ENCODE peak calls at places on chromosome 10, in eight cellular contexts. F, C, R, H, G, W, Q and L are unnamed samples. For H3K4me1, the result is how much of the 10 kb centered on the place peaks cover.

GRCh38 chr10:69248117-69248730 is 28.1 kb downstream of the HKDC1 start:
- DNase-seq in F (no peak), C (no peak), R (no peak), H (no peak), G (no peak), W (no peak), Q (no peak), L (no peak)

GRCh38 chr10:13003004-13003403 is 1.5 kb upstream of the CCDC3 start:
- DNase-seq in F (no peak), C (no peak), R (no peak), H (no peak), G (peak), W (no peak), Q (no peak), L (no peak)

GRCh38 chr10:104641150-104642000 is at the start of gene SORCS3:
- DNase-seq in F (no peak), C (peak), R (no peak), H (no peak), G (no peak), W (no peak), Q (no peak), L (no peak)

GRCh38 chr10:43160067-43160918 is 22.0 kb downstream of the CSGALNACT2 start:
- DNase-seq in F (no peak), C (no peak), R (no peak), H (no peak), G (peak), W (no peak), Q (no peak), L (no peak)

GRCh38 chr10:127148933-127149220 is 47.5 kb downstream of the INSYN2A start:
- DNase-seq in F (no peak), C (peak), R (no peak), H (no peak), G (peak), W (no peak), Q (no peak), L (no peak)

GRCh38 chr10:79063071-79063491 is 5.7 kb upstream of the ZMIZ1 start:
- DNase-seq in F (no peak), C (no peak), R (peak), H (no peak), G (no peak), W (no peak), Q (no peak), L (peak)

GRCh38 chr10:28892818-28893547 is 215.7 kb downstream of the BAMBI start:
- DNase-seq in F (no peak), C (no peak), R (no peak), H (no peak), G (peak), W (no peak), Q (no peak), L (no peak)

GRCh38 chr10:92291921-92292860 is 1.2 kb downstream of the MARCHF5 start:
- DNase-seq in F (no peak), C (peak), R (peak), H (peak), G (peak), W (peak), Q (no peak), L (peak)

GRCh38 chr10:25758041-25758457 is 176.0 kb upstream of the MYO3A start:
- DNase-seq in F (no peak), C (peak), R (no peak), H (no peak), G (no peak), W (peak), Q (no peak), L (no peak)

GRCh38 chr10:33465747-33466146 is 131.3 kb upstream of the NRP1 start:
- DNase-seq in F (no peak), C (no peak), R (no peak), H (no peak), G (peak), W (no peak), Q (no peak), L (no peak)

GRCh38 chr10:28113202-28113601 is 114.3 kb upstream of the ODAD2 start:
- DNase-seq in F (no peak), C (no peak), R (no peak), H (no peak), G (no peak), W (no peak), Q (no peak), L (no peak)

GRCh38 chr10:69864321-69864720 is 62.6 kb downstream of the COL13A1 start:
- DNase-seq in F (no peak), C (peak), R (no peak), H (no peak), G (peak), W (no peak), Q (no peak), L (no peak)

GRCh38 chr10:11144626-11145497 is 127.2 kb downstream of the CELF2 start:
- DNase-seq in F (no peak), C (no peak), R (no peak), H (no peak), G (no peak), W (no peak), Q (no peak), L (no peak)

GRCh38 chr10:100129424-100129823 is 47.8 kb upstream of the CPN1 start:
- DNase-seq in F (no peak), C (no peak), R (no peak), H (peak), G (no peak), W (peak), Q (no peak), L (no peak)

GRCh38 chr10:106746888-106747287 is 417.6 kb downstream of the SORCS1 start:
- DNase-seq in F (no peak), C (no peak), R (no peak), H (no peak), G (no peak), W (no peak), Q (no peak), L (no peak)

GRCh38 chr10:12741255-12741915 is 260.1 kb downstream of the CCDC3 start:
- DNase-seq in F (no peak), C (no peak), R (no peak), H (peak), G (no peak), W (no peak), Q (no peak), L (peak)

DNA sequence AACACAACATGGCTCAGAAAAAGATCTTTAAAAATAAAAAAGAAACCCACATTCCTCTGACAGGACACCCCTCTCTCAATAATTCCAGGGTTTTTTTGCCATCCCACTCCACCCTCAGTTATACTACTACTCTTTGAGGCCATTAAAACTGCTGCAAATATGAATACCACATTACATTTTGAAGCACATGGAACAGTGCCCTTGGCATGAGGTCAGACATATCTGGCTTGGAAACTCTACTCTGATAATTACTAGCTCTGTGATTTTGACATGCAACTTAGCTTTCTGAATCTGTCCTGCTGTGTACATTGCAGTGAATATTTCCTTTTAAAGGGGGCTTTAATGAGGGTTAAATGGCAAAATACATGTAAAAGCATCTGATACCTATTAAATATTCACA is 55.3 kb downstream of the SLC16A12 start:
- DNase-seq in F (no peak), C (no peak), R (no peak), H (no peak), G (peak), W (no peak), Q (no peak), L (no peak)
- H3K4me1 ChIP-seq in F (half or more), C (half or more), R (half or more), H (half or more), G (under half), W (under half), Q (under half), L (half or more)

DNA sequence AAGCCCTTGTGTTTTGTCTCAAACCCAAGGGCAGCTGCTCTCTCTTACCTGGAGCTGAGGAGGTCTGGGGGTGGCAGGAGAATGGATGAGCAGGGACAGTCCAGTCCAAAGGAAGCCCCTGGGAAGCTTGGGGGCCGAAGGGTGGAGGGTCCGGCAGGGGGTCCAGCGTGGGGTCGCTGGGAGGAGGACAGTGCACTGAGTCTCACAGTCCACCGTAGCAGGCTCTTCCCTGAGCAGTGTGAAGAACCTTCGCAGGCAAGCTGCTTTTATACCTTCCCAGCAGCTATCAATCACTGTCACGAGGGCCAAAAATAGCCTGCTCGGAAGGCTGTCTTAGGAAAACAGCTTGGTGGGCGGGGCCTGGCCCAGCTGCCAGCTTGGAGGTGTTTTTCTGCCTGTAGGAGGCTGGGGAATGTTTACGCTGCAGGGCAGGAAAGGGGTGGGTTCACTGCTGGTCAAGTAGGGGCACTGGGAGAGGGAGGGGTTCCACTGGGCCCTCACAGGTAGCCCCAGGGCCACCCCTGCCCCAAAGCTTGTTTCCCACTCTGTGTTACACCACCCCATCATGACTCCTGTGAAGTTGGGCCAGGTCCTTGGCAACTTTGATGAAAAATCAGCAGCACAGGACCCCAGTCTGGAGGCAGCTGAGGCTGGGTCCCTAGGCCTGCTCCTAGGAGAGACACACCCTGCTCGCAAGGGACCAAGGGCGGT is at the start of gene DEPP1:
- DNase-seq in F (peak), C (peak), R (peak), H (peak), G (peak), W (peak), Q (no peak), L (peak)
- TF ChIP-seq CTCF in F (peak), C (no peak), R (peak), H (peak), G (no peak), W (no peak), Q (no peak), L (peak)

DNA sequence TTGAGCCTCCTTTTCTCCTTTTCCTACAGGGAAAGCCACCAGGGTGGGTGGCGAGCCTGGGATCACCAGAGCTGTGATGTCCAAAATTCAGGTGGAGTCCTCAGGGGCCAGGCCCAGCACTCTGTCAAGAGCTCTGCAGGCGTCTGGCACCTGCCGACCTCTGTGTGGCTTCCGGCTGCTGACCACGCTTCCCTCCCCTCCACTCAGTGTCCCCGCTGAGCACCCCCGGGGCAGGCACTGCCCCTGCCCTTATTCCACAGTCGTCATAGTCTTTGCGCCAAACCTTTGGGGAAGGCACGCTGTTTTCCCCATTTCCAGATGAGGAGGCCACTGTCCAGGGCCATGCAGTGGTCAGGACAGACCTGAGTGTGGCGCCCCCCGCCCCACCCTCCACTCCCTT is 7.5 kb downstream of the MTG1 start:
- DNase-seq in F (no peak), C (no peak), R (peak), H (no peak), G (no peak), W (no peak), Q (no peak), L (no peak)
- H3K27ac ChIP-seq in F (no peak), C (no peak), R (no peak), H (no peak), G (no peak), W (no peak), Q (no peak), L (no peak)

GRCh38 chr10:133465950-133466474 is 12.3 kb downstream of the SCART1 start:
- DNase-seq in F (no peak), C (no peak), R (no peak), H (no peak), G (no peak), W (no peak), Q (peak), L (no peak)

GRCh38 chr10:133464582-133465031 is 10.9 kb downstream of the SCART1 start:
- DNase-seq in F (no peak), C (no peak), R (no peak), H (no peak), G (no peak), W (no peak), Q (peak), L (peak)

GRCh38 chr10:133465191-133465949 is 11.6 kb downstream of the SCART1 start:
- DNase-seq in F (no peak), C (no peak), R (no peak), H (no peak), G (no peak), W (no peak), Q (peak), L (peak)

GRCh38 chr10:133467286-133467911 is 13.7 kb downstream of the SCART1 start:
- DNase-seq in F (no peak), C (no peak), R (no peak), H (no peak), G (no peak), W (peak), Q (peak), L (peak)

DNA sequence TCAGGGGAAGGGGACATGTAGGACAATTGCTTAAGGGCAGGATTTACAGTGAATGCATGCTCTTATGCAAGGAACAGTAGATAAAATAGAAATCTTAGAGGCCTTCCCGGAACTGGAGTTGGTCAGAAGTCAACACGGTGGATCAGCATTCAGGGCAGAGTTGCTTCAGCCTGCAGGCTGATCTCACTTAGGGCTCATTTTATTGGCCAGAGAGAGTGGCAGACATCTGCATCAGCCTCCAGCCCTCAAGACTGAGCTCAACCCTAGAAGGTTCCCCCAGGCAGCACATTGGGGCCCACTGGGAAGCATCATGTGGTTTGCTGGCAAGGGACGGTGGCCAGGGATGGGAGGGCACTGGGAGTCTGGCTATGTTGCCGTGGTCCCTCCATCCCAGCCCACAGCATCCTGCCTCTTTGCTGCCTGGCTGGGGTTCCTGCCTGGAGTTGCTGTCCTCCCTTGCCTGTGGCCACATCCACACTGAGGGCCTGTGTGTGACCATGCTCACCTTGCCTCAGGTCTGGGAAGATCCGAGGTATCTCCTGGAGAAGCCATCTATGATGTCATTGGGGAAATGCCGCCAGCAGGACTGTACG is 13.0 kb downstream of the SCART1 start:
- DNase-seq in F (no peak), C (no peak), R (no peak), H (no peak), G (no peak), W (peak), Q (peak), L (peak)
- H3K4me1 ChIP-seq in F (under half), C (under half), R (under half), H (under half), G (under half), W (under half), Q (under half), L (under half)

GRCh38 chr10:44457259-44457658 is 72.4 kb upstream of the CXCL12 start:
- DNase-seq in F (no peak), C (no peak), R (no peak), H (no peak), G (no peak), W (no peak), Q (no peak), L (no peak)
- TF ChIP-seq CTCF in F (no peak), C (no peak), R (no peak), H (no peak), G (no peak), W (peak), Q (no peak), L (no peak)

GRCh38 chr10:110003524-110003885 is 4.3 kb upstream of the ADD3 start:
- DNase-seq in F (no peak), C (no peak), R (no peak), H (no peak), G (no peak), W (no peak), Q (no peak), L (no peak)

GRCh38 chr10:110007701-110008517 is at the start of gene ADD3:
- DNase-seq in F (peak), C (peak), R (peak), H (peak), G (peak), W (peak), Q (no peak), L (peak)

GRCh38 chr10:110007171-110007700 is 548 bp upstream of the ADD3 start:
- DNase-seq in F (no peak), C (peak), R (no peak), H (no peak), G (no peak), W (peak), Q (peak), L (peak)

GRCh38 chr10:110006358-110007170 is 1.2 kb upstream of the ADD3 start:
- DNase-seq in F (peak), C (peak), R (peak), H (peak), G (peak), W (no peak), Q (peak), L (peak)

DNA sequence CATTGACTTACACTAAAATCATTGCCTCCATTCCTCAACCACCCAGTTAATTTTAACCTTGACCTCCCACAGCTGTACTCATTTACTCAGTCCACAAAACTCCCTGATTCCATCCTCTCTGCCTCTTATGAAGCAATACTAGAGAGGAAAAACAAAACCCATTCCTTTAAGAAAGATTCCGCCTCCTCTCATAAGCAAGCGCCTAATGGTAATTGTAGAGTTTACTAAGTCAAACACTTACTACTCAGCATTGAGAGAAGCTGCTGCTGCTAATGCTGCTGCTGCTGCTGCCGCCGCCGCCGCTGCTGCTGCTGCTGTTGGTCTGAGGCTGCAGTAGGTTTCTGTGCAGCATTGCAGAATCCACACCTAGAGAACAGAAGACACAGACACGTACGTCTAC is 2.1 kb upstream of the ADD3 start:
- DNase-seq in F (no peak), C (peak), R (no peak), H (peak), G (peak), W (no peak), Q (no peak), L (peak)
- H3K27ac ChIP-seq in F (peak), C (no peak), R (peak), H (peak), G (peak), W (peak), Q (peak), L (peak)

GRCh38 chr10:77636967-77637473 is 588 bp downstream of the KCNMA1 start:
- DNase-seq in F (no peak), C (no peak), R (peak), H (no peak), G (no peak), W (no peak), Q (no peak), L (no peak)

GRCh38 chr10:77635402-77636227 is 2.0 kb downstream of the KCNMA1 start:
- DNase-seq in F (no peak), C (no peak), R (peak), H (no peak), G (no peak), W (no peak), Q (no peak), L (no peak)

GRCh38 chr10:77637474-77637985 is at the start of gene KCNMA1:
- DNase-seq in F (no peak), C (peak), R (peak), H (no peak), G (peak), W (no peak), Q (no peak), L (no peak)

GRCh38 chr10:77634939-77635338 is 2.7 kb downstream of the KCNMA1 start:
- DNase-seq in F (no peak), C (no peak), R (no peak), H (no peak), G (peak), W (no peak), Q (no peak), L (no peak)

DNA sequence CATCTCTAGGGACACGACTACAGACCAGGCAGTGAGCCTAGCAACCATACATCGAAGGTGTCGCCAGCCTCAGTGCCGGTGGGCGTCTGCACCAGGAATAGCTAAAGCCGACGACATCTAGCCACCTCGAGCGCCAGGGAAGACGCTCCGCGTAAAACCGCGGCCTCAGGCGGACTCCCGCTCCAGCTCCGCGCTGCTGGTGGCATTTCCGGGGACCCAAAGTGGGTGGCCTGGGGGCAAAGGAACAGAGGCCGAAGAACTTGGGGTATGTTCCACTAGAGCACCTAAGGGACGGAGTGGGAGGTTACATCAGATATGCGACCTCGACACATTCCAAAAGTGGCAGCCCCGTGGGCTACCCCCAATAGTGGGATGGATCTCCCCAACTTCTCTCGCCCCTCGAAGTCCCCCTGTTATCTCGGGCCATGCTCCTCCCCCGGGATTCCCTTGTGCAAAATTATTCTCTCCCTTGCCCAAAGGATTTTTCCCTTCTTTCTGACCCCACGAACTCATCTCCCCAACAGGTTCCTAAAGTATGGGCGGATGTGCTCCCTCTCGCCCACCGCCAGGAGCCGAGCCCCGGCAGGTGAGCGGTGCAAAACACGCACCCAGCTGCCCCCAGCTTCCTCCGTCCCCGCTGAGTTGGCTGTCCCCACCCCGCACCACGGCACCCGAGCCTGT is 1.2 kb downstream of the KCNMA1 start:
- DNase-seq in F (no peak), C (no peak), R (peak), H (no peak), G (no peak), W (no peak), Q (no peak), L (no peak)
- H3K4me1 ChIP-seq in F (half or more), C (under half), R (half or more), H (under half), G (under half), W (under half), Q (under half), L (under half)